ENCODE peak calls at places on chromosomes 5 and 9, in five cellular contexts. I, C, G, T and Y are unnamed samples.

GRCh38 chr9:95750725-95751644 is 124.5 kb upstream of the ERCC6L2 start:
- DNase-seq in I (no peak), C (no peak), G (no peak), T (no peak), Y (no peak)

GRCh38 chr5:89351232-89351631 is 468.2 kb upstream of the MEF2C start:
- DNase-seq in I (peak; percentile 30), C (no peak), G (peak; percentile 79), T (no peak), Y (no peak)

GRCh38 chr9:89426389-89426961 is 71.4 kb downstream of the SEMA4D start:
- DNase-seq in I (no peak), C (peak; percentile 69), G (no peak), T (no peak), Y (no peak)

GRCh38 chr9:93346240-93347112 is 105.0 kb upstream of the FAM120A start:
- DNase-seq in I (no peak), C (no peak), G (peak; percentile 19), T (no peak), Y (peak; percentile 83)

GRCh38 chr9:72022846-72023245 is 37.6 kb downstream of the C9orf57 start:
- DNase-seq in I (peak; percentile 64), C (no peak), G (peak; percentile 83), T (peak; percentile 41), Y (no peak)

GRCh38 chr5:1513326-1514026 is 10.3 kb downstream of the LPCAT1 start:
- DNase-seq in I (no peak), C (peak; percentile 24), G (no peak), T (no peak), Y (peak; percentile 69)

GRCh38 chr9:104879555-104880318 is 48.2 kb downstream of the ABCA1 start:
- DNase-seq in I (no peak), C (no peak), G (peak; percentile 67), T (peak; percentile 58), Y (no peak)

GRCh38 chr9:129139233-129139992 is 28.2 kb downstream of the PTPA start:
- DNase-seq in I (peak; percentile 88), C (peak; percentile 83), G (peak; percentile 91), T (peak; percentile 92), Y (peak; percentile 91)

GRCh38 chr5:131068893-131069643 is 96.0 kb downstream of the HINT1 start:
- DNase-seq in I (no peak), C (peak; percentile 42), G (peak; percentile 4), T (no peak), Y (no peak)

GRCh38 chr5:90434116-90434714 is 24.7 kb upstream of the CETN3 start:
- DNase-seq in I (peak; percentile 76), C (peak; percentile 47), G (peak; percentile 74), T (peak; percentile 54), Y (no peak)

GRCh38 chr5:1651971-1652872 is 128.5 kb upstream of the LPCAT1 start:
- DNase-seq in I (no peak), C (peak; percentile 35), G (no peak), T (no peak), Y (peak; percentile 80)

GRCh38 chr5:643351-643801 is 31.2 kb downstream of the CEP72 start:
- DNase-seq in I (no peak), C (peak; percentile 38), G (no peak), T (no peak), Y (no peak)

GRCh38 chr9:127233582-127234350 is 30.8 kb upstream of the GARNL3 start:
- DNase-seq in I (no peak), C (no peak), G (no peak), T (no peak), Y (no peak)

GRCh38 chr9:16964228-16964627 is 93.8 kb upstream of the BNC2 start:
- DNase-seq in I (peak; percentile 96), C (no peak), G (peak; percentile 99), T (peak; percentile 73), Y (no peak)

GRCh38 chr9:12065050-12065449 is 628.1 kb upstream of the TYRP1 start:
- DNase-seq in I (no peak), C (no peak), G (peak; percentile 73), T (no peak), Y (no peak)

GRCh38 chr5:170571331-170571731 is 67.5 kb downstream of the KCNIP1 start:
- DNase-seq in I (peak; percentile 29), C (no peak), G (peak; percentile 68), T (peak; percentile 36), Y (no peak)

GRCh38 chr5:17928571-17928970 is 294.3 kb downstream of the TAF11L14 start:
- DNase-seq in I (no peak), C (no peak), G (no peak), T (peak; percentile 53), Y (no peak)

GRCh38 chr5:121752149-121752548 is 99.5 kb upstream of the FTMT start:
- DNase-seq in I (no peak), C (no peak), G (no peak), T (no peak), Y (no peak)

GRCh38 chr9:4864234-4864661 is 71.5 kb downstream of the RCL1 start:
- DNase-seq in I (no peak), C (no peak), G (no peak), T (no peak), Y (no peak)

GRCh38 chr5:160333726-160334125 is 21.4 kb upstream of the CCNJL start:
- DNase-seq in I (no peak), C (no peak), G (peak; percentile 81), T (peak; percentile 75), Y (no peak)

GRCh38 chr5:131357739-131358561 is 94.1 kb downstream of the CDC42SE2 start:
- DNase-seq in I (no peak), C (no peak), G (no peak), T (no peak), Y (no peak)

GRCh38 chr9:81396528-81396927 is 292.8 kb downstream of the TLE1 start:
- DNase-seq in I (no peak), C (no peak), G (no peak), T (no peak), Y (no peak)

GRCh38 chr5:168747987-168748777 is 169.0 kb upstream of the PANK3 start:
- DNase-seq in I (peak; percentile 31), C (no peak), G (peak; percentile 4), T (peak; percentile 58), Y (no peak)

GRCh38 chr9:68777070-68777763 is 72.2 kb downstream of the PIP5K1B start:
- DNase-seq in I (peak; percentile 32), C (no peak), G (no peak), T (no peak), Y (no peak)

GRCh38 chr5:56259002-56259511 is 25.9 kb upstream of the ANKRD55 start:
- DNase-seq in I (peak; percentile 54), C (no peak), G (peak; percentile 97), T (peak; percentile 78), Y (no peak)

GRCh38 chr9:99008187-99008586 is 64.5 kb downstream of the COL15A1 start:
- DNase-seq in I (no peak), C (no peak), G (no peak), T (no peak), Y (no peak)

GRCh38 chr9:136975624-136976023 is 1.7 kb upstream of the PTGDS start:
- DNase-seq in I (no peak), C (no peak), G (no peak), T (no peak), Y (no peak)

GRCh38 chr5:40904205-40904993 is 4.9 kb upstream of the C7 start:
- DNase-seq in I (peak; percentile 90), C (no peak), G (peak; percentile 94), T (peak; percentile 81), Y (no peak)

GRCh38 chr5:57538341-57538955 is 55.8 kb upstream of the ACTBL2 start:
- DNase-seq in I (peak; percentile 64), C (no peak), G (peak; percentile 57), T (peak; percentile 81), Y (no peak)

GRCh38 chr9:119318371-119318770 is 50.9 kb downstream of the BRINP1 start:
- DNase-seq in I (no peak), C (no peak), G (no peak), T (peak; percentile 41), Y (no peak)

GRCh38 chr5:69105996-69106906 is 12.4 kb downstream of the SLC30A5 start:
- DNase-seq in I (no peak), C (no peak), G (no peak), T (no peak), Y (no peak)

GRCh38 chr9:8451146-8451545 is 651.6 kb upstream of the DMAC1 start:
- DNase-seq in I (no peak), C (no peak), G (no peak), T (no peak), Y (no peak)

GRCh38 chr9:34125681-34126206 is 754 bp downstream of the DCAF12 start:
- DNase-seq in I (peak; percentile 44), C (no peak), G (peak; percentile 16), T (peak; percentile 27), Y (no peak)

GRCh38 chr9:6080154-6080716 is 64.8 kb upstream of the RANBP6 start:
- DNase-seq in I (peak; percentile 92), C (peak; percentile 77), G (peak; percentile 93), T (peak; percentile 88), Y (peak; percentile 91)
- TF ChIP-seq CTCF in I (no peak), C (no peak), G (no peak), T (no peak), Y (no peak)

GRCh38 chr5:175444060-175444904 is at the start of gene DRD1:
- DNase-seq in I (peak; percentile 40), C (no peak), G (peak; percentile 11), T (no peak), Y (no peak)
- TF ChIP-seq CTCF in I (peak; percentile 66), C (peak; percentile 41), G (peak; percentile 37), T (peak; percentile 41), Y (peak; percentile 69)

DNA sequence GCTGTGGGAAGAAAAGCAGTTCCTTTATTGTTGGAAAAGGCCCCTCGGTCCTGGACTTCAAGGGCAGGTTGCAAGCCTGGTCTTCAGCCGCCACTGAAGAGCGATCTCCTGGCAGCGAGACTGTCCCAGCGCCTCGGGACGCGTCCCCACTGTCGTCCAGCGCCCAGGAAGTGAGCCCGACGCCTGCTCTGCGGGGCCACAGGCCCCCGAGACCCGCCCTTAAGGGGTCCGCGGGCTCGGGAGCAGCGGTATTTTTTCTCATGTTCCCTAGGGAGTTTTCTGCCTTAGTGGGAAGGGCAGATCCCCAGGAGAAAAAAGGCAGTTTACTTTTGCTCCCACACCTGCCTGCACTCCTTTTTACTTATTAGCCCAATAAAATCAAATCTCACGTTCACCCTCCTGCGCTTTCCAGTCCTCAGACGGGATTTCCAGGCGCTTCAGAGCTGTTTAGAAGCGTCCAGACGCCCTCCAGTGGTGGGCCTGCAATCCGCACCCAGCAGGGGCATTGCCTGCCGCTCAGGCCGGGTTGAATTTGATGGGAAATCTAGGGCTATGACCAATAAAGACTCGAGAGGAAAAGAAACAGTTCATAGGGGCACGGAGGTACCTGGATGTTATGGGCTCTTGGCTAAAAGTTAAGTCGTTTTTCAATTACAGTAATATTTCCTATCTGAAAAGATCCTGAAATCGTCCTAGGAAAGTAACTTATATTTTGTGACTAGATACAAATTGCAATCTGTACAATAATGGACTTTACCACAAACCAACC is 2.8 kb upstream of the EFNA5 start:
- DNase-seq in I (peak; percentile 98), C (peak; percentile 68), G (peak; percentile 96), T (peak; percentile 95), Y (peak; percentile 96)
- TF ChIP-seq CTCF in I (peak; percentile 99), C (peak; percentile 87), G (peak; percentile 100), T (peak; percentile 96), Y (peak; percentile 99)

GRCh38 chr5:149765932-149766331 is 35.8 kb downstream of the PPARGC1B start:
- DNase-seq in I (peak; percentile 67), C (no peak), G (no peak), T (peak; percentile 59), Y (no peak)
- TF ChIP-seq CTCF in I (peak; percentile 89), C (no peak), G (peak; percentile 50), T (peak; percentile 44), Y (peak; percentile 38)

DNA sequence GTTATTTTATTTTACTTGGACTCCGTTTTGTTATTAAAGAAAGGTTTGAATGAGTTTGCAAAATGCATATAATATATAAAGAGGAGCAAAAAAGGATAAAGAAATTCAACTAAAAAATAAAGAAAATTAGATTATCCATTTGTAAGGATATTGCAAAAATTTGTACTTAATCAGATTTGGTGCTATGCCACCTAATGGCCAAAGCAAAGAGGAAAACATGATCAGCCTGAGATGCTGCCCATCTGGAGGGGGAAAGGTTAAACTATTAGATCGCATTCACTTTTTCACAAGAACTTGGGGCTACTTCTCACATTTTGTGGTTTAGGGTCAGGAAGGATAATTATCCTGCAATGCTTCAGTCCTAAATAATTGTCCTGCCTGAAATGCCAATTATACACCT is 350.6 kb downstream of the MLLT3 start:
- DNase-seq in I (no peak), C (no peak), G (peak; percentile 26), T (no peak), Y (no peak)
- TF ChIP-seq CTCF in I (peak; percentile 35), C (no peak), G (peak; percentile 49), T (peak; percentile 16), Y (peak; percentile 27)